ENCODE peak calls at places on chromosomes 3 and 15, in four cellular contexts. I is activated T-cell treated with anti-CD3 and anti-CD28 coated beads, Interleukin-2, amount 50 U/mL, for 24 hours; W is fibroblast of lung; L is stimulated activated CD4-positive, alpha-beta T cell treated with anti-CD3 and anti-CD28 coated beads, Interleukin-4, amount 100 ng/mL, for 48 hours. K is an unnamed sample.
A peak's percentile ranks its signal among the peaks of the same experiment; 100 is the strongest.

GRCh38 chr3:42369304-42369703 is 41.1 kb downstream of the LYZL4 start:
- DNase-seq in I (no peak), W (no peak), L (no peak), K (no peak)

GRCh38 chr3:123447749-123448502 is 964 bp downstream of the ADCY5 start:
- DNase-seq in I (peak; percentile 69), W (no peak), L (peak; percentile 19), K (no peak)

GRCh38 chr3:21621396-21621695 is 129.7 kb downstream of the ZNF385D start:
- DNase-seq in I (no peak), W (peak; percentile 81), L (no peak), K (peak; percentile 31)

GRCh38 chr15:68404056-68404798 is 27.7 kb downstream of the ITGA11 start:
- DNase-seq in I (peak; percentile 8), W (no peak), L (no peak), K (no peak)

GRCh38 chr15:77877869-77878577 is 199.5 kb downstream of the TBC1D2B start:
- DNase-seq in I (no peak), W (no peak), L (no peak), K (no peak)

GRCh38 chr3:48881006-48881405 is 17.7 kb downstream of the SLC25A20 start:
- DNase-seq in I (no peak), W (no peak), L (no peak), K (no peak)

GRCh38 chr3:128316456-128316855 is 150.2 kb downstream of the DNAJB8 start:
- DNase-seq in I (peak; percentile 69), W (no peak), L (peak; percentile 25), K (no peak)

GRCh38 chr3:169809230-169809795 is 3.4 kb upstream of the LRRIQ4 start:
- DNase-seq in I (no peak), W (no peak), L (no peak), K (no peak)

GRCh38 chr3:51997935-51998596 is 2.4 kb upstream of the RPL29 start:
- DNase-seq in I (no peak), W (peak; percentile 30), L (no peak), K (no peak)

GRCh38 chr3:68819361-68819760 is 113.0 kb downstream of the TAFA4 start:
- DNase-seq in I (no peak), W (no peak), L (no peak), K (no peak)

GRCh38 chr3:187729598-187729997 is 15.7 kb downstream of the BCL6 start:
- DNase-seq in I (no peak), W (no peak), L (no peak), K (no peak)

GRCh38 chr3:9676780-9677179 is 26.9 kb upstream of the CPNE9 start:
- DNase-seq in I (no peak), W (no peak), L (no peak), K (no peak)

GRCh38 chr15:52158084-52158765 is 33.0 kb downstream of the GNB5 start:
- DNase-seq in I (no peak), W (no peak), L (no peak), K (no peak)

GRCh38 chr3:177157492-177157891 is 39.8 kb downstream of the TBL1XR1 start:
- DNase-seq in I (no peak), W (no peak), L (no peak), K (no peak)

GRCh38 chr15:59997070-59997701 is 6.9 kb upstream of the FOXB1 start:
- DNase-seq in I (peak; percentile 74), W (no peak), L (peak; percentile 54), K (no peak)